ENCODE peak calls at places on chromosomes 4 and X, in five cellular contexts. One of them, this sample, is unnamed.

GRCh38 chrX:114451397-114451796 is 132.5 kb upstream of the HTR2C start:
- DNase-seq in A673: no peak
- DNase-seq in endothelial cell of umbilical vein: no peak
- DNase-seq in DND-41: no peak
- DNase-seq in hepatocyte: no peak
- DNase-seq in this sample: no peak

GRCh38 chr4:167826281-167826680 is 266.1 kb upstream of the ANXA10 start:
- DNase-seq in A673: peak; percentile 72
- DNase-seq in endothelial cell of umbilical vein: peak; percentile 3
- DNase-seq in DND-41: no peak
- DNase-seq in hepatocyte: no peak
- DNase-seq in this sample: no peak

GRCh38 chrX:4547218-4547836 is 833.9 kb upstream of the PRKX start:
- DNase-seq in A673: peak; percentile 82
- DNase-seq in endothelial cell of umbilical vein: peak; percentile 10
- DNase-seq in DND-41: peak; percentile 32
- DNase-seq in hepatocyte: peak; percentile 74
- DNase-seq in this sample: peak; percentile 21

GRCh38 chr4:37934096-37934495 is 26.1 kb upstream of the PTTG2 start:
- DNase-seq in A673: no peak
- DNase-seq in endothelial cell of umbilical vein: no peak
- DNase-seq in DND-41: no peak
- DNase-seq in hepatocyte: no peak
- DNase-seq in this sample: no peak

GRCh38 chrX:136856527-136856926 is 24.0 kb downstream of the RBMX start:
- DNase-seq in A673: no peak
- DNase-seq in endothelial cell of umbilical vein: no peak
- DNase-seq in DND-41: no peak
- DNase-seq in hepatocyte: no peak
- DNase-seq in this sample: no peak

GRCh38 chrX:68916891-68917290 is 88.1 kb downstream of the EFNB1 start:
- DNase-seq in A673: no peak
- DNase-seq in endothelial cell of umbilical vein: no peak
- DNase-seq in DND-41: no peak
- DNase-seq in hepatocyte: no peak
- DNase-seq in this sample: no peak

GRCh38 chrX:41887691-41888090 is 35.7 kb downstream of the CASK start:
- DNase-seq in A673: no peak
- DNase-seq in endothelial cell of umbilical vein: no peak
- DNase-seq in DND-41: no peak
- DNase-seq in hepatocyte: no peak
- DNase-seq in this sample: no peak

GRCh38 chr4:83556836-83557235 is 20.9 kb downstream of the GPAT3 start:
- DNase-seq in A673: no peak
- DNase-seq in endothelial cell of umbilical vein: no peak
- DNase-seq in DND-41: no peak
- DNase-seq in hepatocyte: no peak
- DNase-seq in this sample: no peak

GRCh38 chrX:132270699-132271098 is 51.5 kb upstream of the RAP2C start:
- DNase-seq in A673: no peak
- DNase-seq in endothelial cell of umbilical vein: no peak
- DNase-seq in DND-41: no peak
- DNase-seq in hepatocyte: peak; percentile 54
- DNase-seq in this sample: peak; percentile 94

GRCh38 chr4:140568507-140569306 is at the start of gene UCP1:
- DNase-seq in A673: peak; percentile 31
- DNase-seq in endothelial cell of umbilical vein: peak; percentile 2
- DNase-seq in DND-41: no peak
- DNase-seq in hepatocyte: peak; percentile 50
- DNase-seq in this sample: peak; percentile 37

GRCh38 chrX:82627568-82627967 is 880.5 kb upstream of the POU3F4 start:
- DNase-seq in A673: no peak
- DNase-seq in endothelial cell of umbilical vein: no peak
- DNase-seq in DND-41: no peak
- DNase-seq in hepatocyte: no peak
- DNase-seq in this sample: no peak

GRCh38 chr4:111748157-111748556 is 397.1 kb upstream of the FAM241A start:
- DNase-seq in A673: no peak
- DNase-seq in endothelial cell of umbilical vein: no peak
- DNase-seq in DND-41: no peak
- DNase-seq in hepatocyte: no peak
- DNase-seq in this sample: no peak

GRCh38 chr4:13705521-13706035 is 78.1 kb upstream of the BOD1L1 start:
- DNase-seq in A673: no peak
- DNase-seq in endothelial cell of umbilical vein: peak; percentile 1
- DNase-seq in DND-41: no peak
- DNase-seq in hepatocyte: peak; percentile 38
- DNase-seq in this sample: peak; percentile 26

GRCh38 chr4:157076578-157076947 is 613 bp downstream of the GLRB start:
- DNase-seq in A673: peak; percentile 12
- DNase-seq in endothelial cell of umbilical vein: peak; percentile 9
- DNase-seq in DND-41: no peak
- DNase-seq in hepatocyte: peak; percentile 30
- DNase-seq in this sample: no peak

GRCh38 chrX:22345884-22346283 is 73.2 kb downstream of the CBLL2 start:
- DNase-seq in A673: no peak
- DNase-seq in endothelial cell of umbilical vein: no peak
- DNase-seq in DND-41: no peak
- DNase-seq in hepatocyte: no peak
- DNase-seq in this sample: peak; percentile 7

GRCh38 chr4:1939664-1940509 is 68.7 kb downstream of the NSD2 start:
- DNase-seq in A673: peak; percentile 17
- DNase-seq in endothelial cell of umbilical vein: peak; percentile 83
- DNase-seq in DND-41: no peak
- DNase-seq in hepatocyte: no peak
- DNase-seq in this sample: peak; percentile 91

GRCh38 chr4:137532869-137533236 is 559 bp upstream of the PCDH18 start:
- DNase-seq in A673: peak; percentile 24
- DNase-seq in endothelial cell of umbilical vein: no peak
- DNase-seq in DND-41: no peak
- DNase-seq in hepatocyte: no peak
- DNase-seq in this sample: peak; percentile 60

GRCh38 chrX:82677281-82677680 is 830.8 kb upstream of the POU3F4 start:
- DNase-seq in A673: no peak
- DNase-seq in endothelial cell of umbilical vein: no peak
- DNase-seq in DND-41: no peak
- DNase-seq in hepatocyte: peak; percentile 20
- DNase-seq in this sample: no peak

GRCh38 chrX:19517965-19518364 is 2.7 kb upstream of the MAP3K15 start:
- DNase-seq in A673: no peak
- DNase-seq in endothelial cell of umbilical vein: no peak
- DNase-seq in DND-41: no peak
- DNase-seq in hepatocyte: no peak
- DNase-seq in this sample: no peak

GRCh38 chrX:84188320-84188834 is 378 bp upstream of the RPS6KA6 start:
- DNase-seq in A673: no peak
- DNase-seq in endothelial cell of umbilical vein: peak; percentile 53
- DNase-seq in DND-41: no peak
- DNase-seq in hepatocyte: peak; percentile 86
- DNase-seq in this sample: peak; percentile 70

GRCh38 chr4:107719211-107719926 is 665 bp downstream of the PAPSS1 start:
- DNase-seq in A673: no peak
- DNase-seq in endothelial cell of umbilical vein: peak; percentile 47
- DNase-seq in DND-41: no peak
- DNase-seq in hepatocyte: no peak
- DNase-seq in this sample: peak; percentile 66

GRCh38 chr4:5474756-5475155 is 233.6 kb downstream of the EVC2 start:
- DNase-seq in A673: no peak
- DNase-seq in endothelial cell of umbilical vein: no peak
- DNase-seq in DND-41: no peak
- DNase-seq in hepatocyte: peak; percentile 26
- DNase-seq in this sample: peak; percentile 11

GRCh38 chr4:15143551-15143950 is 141.3 kb downstream of the CPEB2 start:
- DNase-seq in A673: no peak
- DNase-seq in endothelial cell of umbilical vein: no peak
- DNase-seq in DND-41: no peak
- DNase-seq in hepatocyte: no peak
- DNase-seq in this sample: no peak

GRCh38 chr4:924107-925096 is 7.7 kb downstream of the GAK start:
- DNase-seq in A673: no peak
- DNase-seq in endothelial cell of umbilical vein: peak; percentile 38
- DNase-seq in DND-41: no peak
- DNase-seq in hepatocyte: no peak
- DNase-seq in this sample: peak; percentile 53

GRCh38 chr4:87033902-87034301 is 99.1 kb downstream of the AFF1 start:
- DNase-seq in A673: no peak
- DNase-seq in endothelial cell of umbilical vein: peak; percentile 39
- DNase-seq in DND-41: no peak
- DNase-seq in hepatocyte: no peak
- DNase-seq in this sample: no peak

GRCh38 chrX:128699716-128700285 is 647.6 kb upstream of the ACTRT1 start:
- DNase-seq in A673: no peak
- DNase-seq in endothelial cell of umbilical vein: no peak
- DNase-seq in DND-41: no peak
- DNase-seq in hepatocyte: no peak
- DNase-seq in this sample: no peak

GRCh38 chr4:58590714-58591113 is 1480.5 kb upstream of the IGFBP7 start:
- DNase-seq in A673: no peak
- DNase-seq in endothelial cell of umbilical vein: no peak
- DNase-seq in DND-41: no peak
- DNase-seq in hepatocyte: peak; percentile 47
- DNase-seq in this sample: no peak

GRCh38 chrX:68196939-68197791 is 236.1 kb downstream of the OPHN1 start:
- DNase-seq in A673: peak; percentile 64
- DNase-seq in endothelial cell of umbilical vein: peak; percentile 53
- DNase-seq in DND-41: peak; percentile 22
- DNase-seq in hepatocyte: peak; percentile 79
- DNase-seq in this sample: peak; percentile 54

GRCh38 chr4:123479944-123480343 is 83.3 kb downstream of the SPRY1 start:
- DNase-seq in A673: peak; percentile 13
- DNase-seq in endothelial cell of umbilical vein: no peak
- DNase-seq in DND-41: no peak
- DNase-seq in hepatocyte: peak; percentile 65
- DNase-seq in this sample: peak; percentile 12

GRCh38 chr4:99677161-99677560 is 19.5 kb upstream of the C4orf54 start:
- DNase-seq in A673: no peak
- DNase-seq in endothelial cell of umbilical vein: no peak
- DNase-seq in DND-41: no peak
- DNase-seq in hepatocyte: no peak
- DNase-seq in this sample: no peak

GRCh38 chrX:70032797-70033196 is 16.9 kb downstream of the AWAT2 start:
- DNase-seq in A673: no peak
- DNase-seq in endothelial cell of umbilical vein: no peak
- DNase-seq in DND-41: no peak
- DNase-seq in hepatocyte: no peak
- DNase-seq in this sample: no peak

GRCh38 chrX:70030242-70030823 is 19.4 kb downstream of the AWAT2 start:
- DNase-seq in A673: peak; percentile 75
- DNase-seq in endothelial cell of umbilical vein: peak; percentile 49
- DNase-seq in DND-41: peak; percentile 32
- DNase-seq in hepatocyte: peak; percentile 62
- DNase-seq in this sample: peak; percentile 71

GRCh38 chrX:70026851-70027200 is 22.9 kb downstream of the AWAT2 start:
- DNase-seq in A673: no peak
- DNase-seq in endothelial cell of umbilical vein: peak; percentile 61
- DNase-seq in DND-41: no peak
- DNase-seq in hepatocyte: no peak
- DNase-seq in this sample: no peak

GRCh38 chrX:70026112-70026850 is 23.5 kb downstream of the AWAT2 start:
- DNase-seq in A673: no peak
- DNase-seq in endothelial cell of umbilical vein: peak; percentile 70
- DNase-seq in DND-41: no peak
- DNase-seq in hepatocyte: no peak
- DNase-seq in this sample: no peak

DNA sequence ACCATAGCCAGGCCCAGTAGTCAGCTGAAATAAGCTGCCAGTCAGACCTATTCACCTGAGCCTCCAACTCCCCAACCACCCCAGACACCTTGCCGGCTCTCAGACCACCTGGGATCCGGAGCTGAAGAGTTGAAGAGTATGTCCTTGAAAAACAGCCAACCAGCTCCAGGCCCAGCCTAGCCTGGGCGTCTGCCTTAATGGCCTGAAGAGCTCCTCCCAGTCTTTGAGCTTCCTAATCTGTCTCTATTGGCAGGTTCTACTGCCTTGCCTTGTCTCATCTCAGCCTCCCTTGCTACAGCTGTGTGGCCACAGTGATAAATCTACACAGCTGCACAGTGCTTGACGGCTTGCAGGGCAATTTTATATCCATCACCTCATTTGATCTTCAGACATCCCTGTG is 19.9 kb downstream of the AWAT2 start:
- DNase-seq in A673: peak; percentile 7
- DNase-seq in endothelial cell of umbilical vein: no peak
- DNase-seq in DND-41: no peak
- DNase-seq in hepatocyte: no peak
- DNase-seq in this sample: no peak
- TF ChIP-seq EZH2 in A673: no peak
- TF ChIP-seq EZH2 in endothelial cell of umbilical vein: no peak
- TF ChIP-seq EZH2 in DND-41: no peak
- TF ChIP-seq EZH2 in hepatocyte: no peak
- TF ChIP-seq EZH2 in this sample: no peak

DNA sequence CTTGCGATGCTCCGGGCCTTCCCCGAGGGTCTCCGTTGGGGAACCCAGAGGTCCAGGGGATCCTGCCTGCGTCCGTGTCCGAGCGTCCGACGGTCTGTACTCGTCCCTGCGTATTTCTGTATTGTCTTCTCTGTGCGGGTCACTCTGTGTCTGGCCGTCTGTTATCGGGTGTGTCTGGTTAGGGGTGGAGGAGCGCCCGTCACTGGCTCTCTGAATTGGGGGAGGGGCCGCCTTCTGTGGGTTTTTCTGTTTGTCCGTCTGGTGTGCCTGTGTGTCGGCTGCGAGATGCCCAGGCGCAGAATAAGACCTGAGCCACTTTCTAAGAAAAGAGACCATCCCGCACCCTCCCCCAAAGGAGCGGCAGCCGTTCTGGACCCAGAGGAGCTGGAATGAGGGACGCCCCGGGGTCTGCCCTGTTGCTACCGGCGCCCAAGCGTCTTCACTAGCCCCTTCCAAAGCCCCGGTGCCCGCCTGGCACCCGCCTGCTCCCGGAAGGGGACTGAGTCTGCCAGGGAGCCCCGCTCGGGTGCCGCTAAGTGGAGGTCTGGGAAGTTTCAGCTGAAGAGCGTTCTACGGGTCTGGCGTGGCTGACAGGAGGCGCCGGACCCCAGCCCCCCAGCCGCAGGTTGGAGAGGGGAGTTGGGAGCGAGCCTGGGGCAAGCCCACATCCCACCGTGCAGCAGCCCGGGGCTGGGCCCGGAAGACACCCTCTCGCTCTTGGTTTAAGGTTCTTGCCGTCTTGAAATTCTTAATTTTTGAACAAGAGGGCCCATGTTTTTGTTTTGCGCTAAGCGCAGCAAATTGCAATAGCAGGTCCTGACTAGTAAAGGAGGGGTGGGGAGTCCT is 1.0 kb upstream of the OTOP1 start:
- DNase-seq in A673: no peak
- DNase-seq in endothelial cell of umbilical vein: no peak
- DNase-seq in DND-41: no peak
- DNase-seq in hepatocyte: no peak
- DNase-seq in this sample: no peak
- TF ChIP-seq EZH2 in A673: peak; percentile 84
- TF ChIP-seq EZH2 in endothelial cell of umbilical vein: peak; percentile 90
- TF ChIP-seq EZH2 in DND-41: no peak
- TF ChIP-seq EZH2 in hepatocyte: peak; percentile 85
- TF ChIP-seq EZH2 in this sample: peak; percentile 92

GRCh38 chr4:109559983-109560686 is at the start of gene MCUB:
- DNase-seq in A673: peak; percentile 97
- DNase-seq in endothelial cell of umbilical vein: peak; percentile 85
- DNase-seq in DND-41: peak; percentile 95
- DNase-seq in hepatocyte: peak; percentile 90
- DNase-seq in this sample: peak; percentile 98
- TF ChIP-seq EZH2 in A673: no peak
- TF ChIP-seq EZH2 in endothelial cell of umbilical vein: no peak
- TF ChIP-seq EZH2 in DND-41: no peak
- TF ChIP-seq EZH2 in hepatocyte: peak; percentile 41
- TF ChIP-seq EZH2 in this sample: no peak

GRCh38 chr4:7753931-7754465 is 185.7 kb downstream of the AFAP1 start:
- DNase-seq in A673: no peak
- DNase-seq in endothelial cell of umbilical vein: no peak
- DNase-seq in DND-41: no peak
- DNase-seq in hepatocyte: no peak
- DNase-seq in this sample: no peak
- TF ChIP-seq EZH2 in A673: no peak
- TF ChIP-seq EZH2 in endothelial cell of umbilical vein: no peak
- TF ChIP-seq EZH2 in DND-41: no peak
- TF ChIP-seq EZH2 in hepatocyte: no peak
- TF ChIP-seq EZH2 in this sample: no peak